ENCODE peak calls at places on chromosomes 12 and 14, in nine cellular contexts. B, N, H, Q, G, S, O, Z and T are unnamed samples.

GRCh38 chr14:34718750-34719304 is 4.4 kb upstream of the CFL2 start:
- DNase-seq in B (peak; percentile 74), N (no peak), H (no peak), Q (no peak), G (peak; percentile 68), S (no peak), O (no peak), Z (no peak), T (no peak)

GRCh38 chr12:15939111-15939510 is 28.0 kb downstream of the DERA start:
- DNase-seq in B (no peak), N (peak; percentile 7), H (no peak), Q (no peak), G (no peak), S (no peak), O (no peak), Z (no peak), T (no peak)

GRCh38 chr12:132470417-132470816 is 19.5 kb upstream of the FBRSL1 start:
- DNase-seq in B (no peak), N (no peak), H (no peak), Q (no peak), G (no peak), S (no peak), O (no peak), Z (no peak), T (no peak)

GRCh38 chr14:68279777-68280233 is 460.2 kb downstream of the RAD51B start:
- DNase-seq in B (no peak), N (peak; percentile 94), H (no peak), Q (no peak), G (no peak), S (no peak), O (no peak), Z (no peak), T (peak; percentile 44)

GRCh38 chr12:124730455-124730932 is 133.2 kb downstream of the SCARB1 start:
- DNase-seq in B (peak; percentile 73), N (no peak), H (no peak), Q (no peak), G (peak; percentile 55), S (peak; percentile 76), O (peak; percentile 76), Z (no peak), T (no peak)

GRCh38 chr14:75344396-75344795 is 65.8 kb downstream of the FOS start:
- DNase-seq in B (no peak), N (no peak), H (no peak), Q (no peak), G (no peak), S (no peak), O (no peak), Z (no peak), T (no peak)

GRCh38 chr12:50282581-50283229 is 615 bp downstream of the LIMA1 start:
- DNase-seq in B (peak; percentile 77), N (no peak), H (no peak), Q (no peak), G (peak; percentile 54), S (no peak), O (peak; percentile 38), Z (no peak), T (no peak)

GRCh38 chr12:120365675-120366340 is 3.2 kb downstream of the MSI1 start:
- DNase-seq in B (no peak), N (no peak), H (peak; percentile 70), Q (no peak), G (no peak), S (no peak), O (no peak), Z (no peak), T (no peak)

GRCh38 chr12:122651520-122652224 is 51.5 kb downstream of the HCAR2 start:
- DNase-seq in B (no peak), N (no peak), H (no peak), Q (no peak), G (no peak), S (no peak), O (no peak), Z (no peak), T (no peak)

GRCh38 chr12:77943466-77943865 is 112.8 kb downstream of the NAV3 start:
- DNase-seq in B (peak; percentile 87), N (no peak), H (no peak), Q (no peak), G (peak; percentile 94), S (peak; percentile 54), O (no peak), Z (no peak), T (no peak)

GRCh38 chr12:33514893-33515292 is 75.3 kb upstream of the SYT10 start:
- DNase-seq in B (no peak), N (no peak), H (no peak), Q (no peak), G (peak; percentile 20), S (no peak), O (no peak), Z (no peak), T (no peak)

GRCh38 chr12:15526033-15526432 is 203.7 kb downstream of the PTPRO start:
- DNase-seq in B (no peak), N (peak; percentile 84), H (no peak), Q (no peak), G (no peak), S (no peak), O (no peak), Z (no peak), T (peak; percentile 47)

GRCh38 chr14:49206832-49207231 is 379.3 kb downstream of the RPS29 start:
- DNase-seq in B (no peak), N (no peak), H (no peak), Q (no peak), G (no peak), S (no peak), O (peak; percentile 21), Z (no peak), T (no peak)

GRCh38 chr12:67940780-67941243 is 48.4 kb upstream of the IFNG-AS1 start:
- DNase-seq in B (peak; percentile 40), N (no peak), H (no peak), Q (no peak), G (peak; percentile 51), S (no peak), O (no peak), Z (no peak), T (no peak)

GRCh38 chr12:111758120-111758561 is 8.6 kb upstream of the ALDH2 start:
- DNase-seq in B (no peak), N (no peak), H (no peak), Q (no peak), G (no peak), S (no peak), O (no peak), Z (no peak), T (no peak)

GRCh38 chr14:68888025-68888850 is 90.9 kb downstream of the ACTN1 start:
- DNase-seq in B (no peak), N (no peak), H (no peak), Q (peak; percentile 74), G (peak; percentile 48), S (no peak), O (no peak), Z (no peak), T (no peak)

GRCh38 chr12:116736962-116737773 is 701 bp downstream of the SPRING1 start:
- DNase-seq in B (no peak), N (peak; percentile 5), H (peak; percentile 61), Q (no peak), G (no peak), S (no peak), O (no peak), Z (peak; percentile 32), T (peak; percentile 34)

GRCh38 chr14:55936691-55937090 is 181.5 kb upstream of the PELI2 start:
- DNase-seq in B (no peak), N (no peak), H (no peak), Q (no peak), G (no peak), S (no peak), O (no peak), Z (no peak), T (no peak)

GRCh38 chr14:64682173-64682710 is 22.0 kb upstream of the PLEKHG3 start:
- DNase-seq in B (peak; percentile 38), N (no peak), H (peak; percentile 69), Q (peak; percentile 96), G (peak; percentile 50), S (no peak), O (peak; percentile 69), Z (no peak), T (no peak)
- TF ChIP-seq CTCF in B (no peak), N (no peak), H (no peak), Q (no peak), G (no peak), S (peak; percentile 7), O (no peak), Z (no peak), T (no peak)

DNA sequence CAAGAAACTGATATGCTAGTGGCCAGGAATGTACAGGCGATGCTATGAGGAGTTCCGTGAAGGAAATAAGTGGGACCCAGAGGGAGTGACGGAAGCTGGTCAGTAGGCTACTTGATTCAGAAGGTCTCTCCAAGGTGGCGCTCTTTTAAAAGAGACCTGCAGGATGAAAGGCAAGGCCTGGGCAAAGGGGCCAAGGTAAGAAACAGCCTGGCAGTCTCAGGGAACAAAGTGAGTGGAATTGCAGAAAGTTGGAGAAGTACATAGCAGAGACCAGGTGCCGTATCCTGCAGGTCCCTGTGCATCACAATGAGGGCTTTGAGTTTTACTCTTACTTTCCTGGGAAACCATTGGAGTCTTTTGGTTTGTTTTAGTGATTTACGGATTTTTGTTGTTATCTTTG is 905.6 kb downstream of the BCL11B start:
- DNase-seq in B (no peak), N (no peak), H (no peak), Q (no peak), G (no peak), S (no peak), O (no peak), Z (no peak), T (no peak)
- TF ChIP-seq CTCF in B (no peak), N (no peak), H (no peak), Q (no peak), G (no peak), S (no peak), O (no peak), Z (no peak), T (no peak)

GRCh38 chr12:113276946-113277500 is 55.8 kb downstream of the TPCN1 start:
- DNase-seq in B (no peak), N (no peak), H (peak; percentile 7), Q (no peak), G (no peak), S (no peak), O (no peak), Z (no peak), T (no peak)

GRCh38 chr12:113276306-113276705 is 55.0 kb downstream of the TPCN1 start:
- DNase-seq in B (peak; percentile 13), N (no peak), H (peak; percentile 16), Q (no peak), G (no peak), S (no peak), O (peak; percentile 60), Z (no peak), T (no peak)

GRCh38 chr12:113273053-113273725 is 51.9 kb downstream of the TPCN1 start:
- DNase-seq in B (peak; percentile 36), N (no peak), H (peak; percentile 5), Q (no peak), G (peak; percentile 23), S (no peak), O (no peak), Z (no peak), T (no peak)

GRCh38 chr12:113277511-113277910 is 56.2 kb downstream of the TPCN1 start:
- DNase-seq in B (no peak), N (no peak), H (peak; percentile 14), Q (no peak), G (no peak), S (no peak), O (no peak), Z (no peak), T (no peak)

GRCh38 chr12:113274848-113275247 is 53.6 kb downstream of the TPCN1 start:
- DNase-seq in B (no peak), N (no peak), H (no peak), Q (no peak), G (no peak), S (no peak), O (no peak), Z (no peak), T (no peak)
- TF ChIP-seq CTCF in B (no peak), N (no peak), H (no peak), Q (no peak), G (no peak), S (no peak), O (no peak), Z (no peak), T (no peak)

GRCh38 chr12:53233671-53234091 is 1.7 kb upstream of the RARG start:
- DNase-seq in B (no peak), N (no peak), H (peak; percentile 63), Q (no peak), G (no peak), S (no peak), O (no peak), Z (no peak), T (no peak)
- TF ChIP-seq CTCF in B (no peak), N (no peak), H (no peak), Q (no peak), G (no peak), S (no peak), O (no peak), Z (no peak), T (no peak)